ENCODE peak calls at places on chromosomes 12 and 14, in seven cellular contexts. One of them, this sample, is unnamed.

GRCh38 chr12:115433014-115433634 is 749.1 kb upstream of the TBX3 start:
- DNase-seq in kidney epithelial cell: no peak
- DNase-seq in cardiac muscle cell: no peak
- DNase-seq in neural crest cell: no peak
- DNase-seq in HCT116: no peak
- DNase-seq in psoas muscle: no peak
- DNase-seq in natural killer cell: no peak
- DNase-seq in this sample: no peak

GRCh38 chr12:30952036-30952435 is 25.5 kb downstream of the TSPAN11 start:
- DNase-seq in kidney epithelial cell: no peak
- DNase-seq in cardiac muscle cell: no peak
- DNase-seq in neural crest cell: no peak
- DNase-seq in HCT116: no peak
- DNase-seq in psoas muscle: no peak
- DNase-seq in natural killer cell: no peak
- DNase-seq in this sample: no peak

GRCh38 chr12:51008329-51008728 is 17.9 kb downstream of the SLC11A2 start:
- DNase-seq in kidney epithelial cell: no peak
- DNase-seq in cardiac muscle cell: no peak
- DNase-seq in neural crest cell: no peak
- DNase-seq in HCT116: no peak
- DNase-seq in psoas muscle: no peak
- DNase-seq in natural killer cell: no peak
- DNase-seq in this sample: no peak

GRCh38 chr12:53218551-53219114 is 11.6 kb upstream of the ITGB7 start:
- DNase-seq in kidney epithelial cell: no peak
- DNase-seq in cardiac muscle cell: peak; percentile 33
- DNase-seq in neural crest cell: no peak
- DNase-seq in HCT116: no peak
- DNase-seq in psoas muscle: peak; percentile 34
- DNase-seq in natural killer cell: no peak
- DNase-seq in this sample: no peak

GRCh38 chr12:17352164-17352563 is 737.8 kb downstream of the RERGL start:
- DNase-seq in kidney epithelial cell: no peak
- DNase-seq in cardiac muscle cell: no peak
- DNase-seq in neural crest cell: no peak
- DNase-seq in HCT116: no peak
- DNase-seq in psoas muscle: no peak
- DNase-seq in natural killer cell: no peak
- DNase-seq in this sample: no peak

GRCh38 chr12:15684896-15685658 is 104.1 kb downstream of the EPS8 start:
- DNase-seq in kidney epithelial cell: no peak
- DNase-seq in cardiac muscle cell: no peak
- DNase-seq in neural crest cell: no peak
- DNase-seq in HCT116: no peak
- DNase-seq in psoas muscle: no peak
- DNase-seq in natural killer cell: no peak
- DNase-seq in this sample: no peak

GRCh38 chr12:117768860-117769259 is 199.9 kb downstream of the KSR2 start:
- DNase-seq in kidney epithelial cell: no peak
- DNase-seq in cardiac muscle cell: no peak
- DNase-seq in neural crest cell: no peak
- DNase-seq in HCT116: no peak
- DNase-seq in psoas muscle: no peak
- DNase-seq in natural killer cell: no peak
- DNase-seq in this sample: no peak

GRCh38 chr14:92426237-92426636 is 87.3 kb upstream of the RIN3 start:
- DNase-seq in kidney epithelial cell: no peak
- DNase-seq in cardiac muscle cell: peak; percentile 63
- DNase-seq in neural crest cell: no peak
- DNase-seq in HCT116: no peak
- DNase-seq in psoas muscle: no peak
- DNase-seq in natural killer cell: no peak
- DNase-seq in this sample: no peak

GRCh38 chr12:43120189-43120588 is 431.8 kb downstream of the ADAMTS20 start:
- DNase-seq in kidney epithelial cell: no peak
- DNase-seq in cardiac muscle cell: no peak
- DNase-seq in neural crest cell: no peak
- DNase-seq in HCT116: no peak
- DNase-seq in psoas muscle: no peak
- DNase-seq in natural killer cell: no peak
- DNase-seq in this sample: no peak

GRCh38 chr12:125340791-125341190 is 275.6 kb downstream of the AACS start:
- DNase-seq in kidney epithelial cell: no peak
- DNase-seq in cardiac muscle cell: peak; percentile 49
- DNase-seq in neural crest cell: no peak
- DNase-seq in HCT116: no peak
- DNase-seq in psoas muscle: no peak
- DNase-seq in natural killer cell: no peak
- DNase-seq in this sample: no peak

GRCh38 chr14:104337381-104337780 is 199.0 kb downstream of the KIF26A start:
- DNase-seq in kidney epithelial cell: no peak
- DNase-seq in cardiac muscle cell: no peak
- DNase-seq in neural crest cell: no peak
- DNase-seq in HCT116: no peak
- DNase-seq in psoas muscle: no peak
- DNase-seq in natural killer cell: no peak
- DNase-seq in this sample: no peak

GRCh38 chr12:7833831-7834230 is 38.9 kb downstream of the SLC2A14 start:
- DNase-seq in kidney epithelial cell: no peak
- DNase-seq in cardiac muscle cell: no peak
- DNase-seq in neural crest cell: no peak
- DNase-seq in HCT116: no peak
- DNase-seq in psoas muscle: no peak
- DNase-seq in natural killer cell: no peak
- DNase-seq in this sample: no peak

GRCh38 chr12:106345739-106346138 is 11.8 kb upstream of the POLR3B start:
- DNase-seq in kidney epithelial cell: no peak
- DNase-seq in cardiac muscle cell: peak; percentile 64
- DNase-seq in neural crest cell: peak; percentile 16
- DNase-seq in HCT116: peak; percentile 51
- DNase-seq in psoas muscle: no peak
- DNase-seq in natural killer cell: no peak
- DNase-seq in this sample: no peak

GRCh38 chr12:5173511-5174011 is 129.9 kb downstream of the KCNA5 start:
- DNase-seq in kidney epithelial cell: no peak
- DNase-seq in cardiac muscle cell: no peak
- DNase-seq in neural crest cell: no peak
- DNase-seq in HCT116: peak; percentile 51
- DNase-seq in psoas muscle: peak; percentile 48
- DNase-seq in natural killer cell: no peak
- DNase-seq in this sample: no peak

GRCh38 chr12:111532741-111533140 is 66.4 kb downstream of the ATXN2 start:
- DNase-seq in kidney epithelial cell: no peak
- DNase-seq in cardiac muscle cell: no peak
- DNase-seq in neural crest cell: no peak
- DNase-seq in HCT116: no peak
- DNase-seq in psoas muscle: no peak
- DNase-seq in natural killer cell: no peak
- DNase-seq in this sample: no peak

GRCh38 chr14:30275604-30276003 is 283.4 kb upstream of the G2E3 start:
- DNase-seq in kidney epithelial cell: no peak
- DNase-seq in cardiac muscle cell: no peak
- DNase-seq in neural crest cell: no peak
- DNase-seq in HCT116: no peak
- DNase-seq in psoas muscle: no peak
- DNase-seq in natural killer cell: no peak
- DNase-seq in this sample: no peak

GRCh38 chr14:102824832-102825231 is 47.6 kb downstream of the TRAF3 start:
- DNase-seq in kidney epithelial cell: peak; percentile 45
- DNase-seq in cardiac muscle cell: no peak
- DNase-seq in neural crest cell: no peak
- DNase-seq in HCT116: no peak
- DNase-seq in psoas muscle: peak; percentile 59
- DNase-seq in natural killer cell: no peak
- DNase-seq in this sample: no peak

GRCh38 chr14:56501909-56502530 is 77.6 kb upstream of the TMEM260 start:
- DNase-seq in kidney epithelial cell: no peak
- DNase-seq in cardiac muscle cell: no peak
- DNase-seq in neural crest cell: no peak
- DNase-seq in HCT116: no peak
- DNase-seq in psoas muscle: no peak
- DNase-seq in natural killer cell: no peak
- DNase-seq in this sample: no peak

GRCh38 chr12:39807043-39807442 is 187.4 kb upstream of the ABCD2 start:
- DNase-seq in kidney epithelial cell: no peak
- DNase-seq in cardiac muscle cell: peak; percentile 45
- DNase-seq in neural crest cell: no peak
- DNase-seq in HCT116: peak; percentile 51
- DNase-seq in psoas muscle: no peak
- DNase-seq in natural killer cell: no peak
- DNase-seq in this sample: no peak

GRCh38 chr12:77049767-77050353 is 15.5 kb downstream of the E2F7 start:
- DNase-seq in kidney epithelial cell: no peak
- DNase-seq in cardiac muscle cell: peak; percentile 74
- DNase-seq in neural crest cell: no peak
- DNase-seq in HCT116: peak; percentile 63
- DNase-seq in psoas muscle: no peak
- DNase-seq in natural killer cell: no peak
- DNase-seq in this sample: no peak

GRCh38 chr14:32259368-32260013 is 56.4 kb upstream of the RNU6-8 start:
- DNase-seq in kidney epithelial cell: peak; percentile 71
- DNase-seq in cardiac muscle cell: peak; percentile 30
- DNase-seq in neural crest cell: no peak
- DNase-seq in HCT116: peak; percentile 56
- DNase-seq in psoas muscle: no peak
- DNase-seq in natural killer cell: no peak
- DNase-seq in this sample: no peak
- TF ChIP-seq CTCF in kidney epithelial cell: no peak
- TF ChIP-seq CTCF in cardiac muscle cell: no peak
- TF ChIP-seq CTCF in neural crest cell: no peak
- TF ChIP-seq CTCF in HCT116: no peak
- TF ChIP-seq CTCF in psoas muscle: no peak
- TF ChIP-seq CTCF in natural killer cell: no peak
- TF ChIP-seq CTCF in this sample: no peak

DNA sequence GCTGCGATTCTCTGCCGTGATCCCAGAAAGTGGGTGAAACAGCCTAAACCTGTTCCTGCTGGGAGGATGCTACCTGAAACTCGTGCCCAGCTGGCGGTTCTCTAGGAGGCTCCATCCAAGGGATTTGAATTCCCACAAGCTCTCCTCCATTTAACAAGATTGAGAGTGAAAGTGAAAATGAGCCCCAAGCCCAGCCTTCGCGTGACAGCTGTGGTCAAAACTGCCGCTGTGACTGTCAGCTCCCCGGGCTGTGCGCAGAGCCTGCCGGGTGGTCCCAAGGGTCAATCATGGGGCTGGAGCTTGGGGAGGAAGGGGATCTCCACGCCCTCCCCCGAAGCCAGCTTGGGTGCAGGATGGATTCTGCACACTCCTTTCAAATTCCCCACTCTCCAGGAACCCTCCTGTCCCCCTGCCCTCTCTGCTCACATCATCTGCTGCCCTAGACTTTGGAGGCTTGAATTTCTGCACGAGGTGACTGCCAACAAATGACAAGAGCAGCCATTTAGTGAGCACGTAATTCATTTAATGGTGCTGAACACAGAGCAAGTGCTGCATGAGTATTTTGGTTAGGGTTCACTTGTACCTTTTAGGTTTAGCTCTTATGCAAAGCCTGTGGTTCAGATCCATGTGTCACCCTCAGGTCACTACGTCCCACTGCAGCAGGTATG is 5.3 kb downstream of the ASB2 start:
- DNase-seq in kidney epithelial cell: no peak
- DNase-seq in cardiac muscle cell: no peak
- DNase-seq in neural crest cell: no peak
- DNase-seq in HCT116: no peak
- DNase-seq in psoas muscle: no peak
- DNase-seq in natural killer cell: peak; percentile 51
- DNase-seq in this sample: peak; percentile 59
- TF ChIP-seq CTCF in kidney epithelial cell: no peak
- TF ChIP-seq CTCF in cardiac muscle cell: no peak
- TF ChIP-seq CTCF in neural crest cell: no peak
- TF ChIP-seq CTCF in HCT116: no peak
- TF ChIP-seq CTCF in psoas muscle: peak; percentile 2
- TF ChIP-seq CTCF in natural killer cell: peak; percentile 8
- TF ChIP-seq CTCF in this sample: no peak

DNA sequence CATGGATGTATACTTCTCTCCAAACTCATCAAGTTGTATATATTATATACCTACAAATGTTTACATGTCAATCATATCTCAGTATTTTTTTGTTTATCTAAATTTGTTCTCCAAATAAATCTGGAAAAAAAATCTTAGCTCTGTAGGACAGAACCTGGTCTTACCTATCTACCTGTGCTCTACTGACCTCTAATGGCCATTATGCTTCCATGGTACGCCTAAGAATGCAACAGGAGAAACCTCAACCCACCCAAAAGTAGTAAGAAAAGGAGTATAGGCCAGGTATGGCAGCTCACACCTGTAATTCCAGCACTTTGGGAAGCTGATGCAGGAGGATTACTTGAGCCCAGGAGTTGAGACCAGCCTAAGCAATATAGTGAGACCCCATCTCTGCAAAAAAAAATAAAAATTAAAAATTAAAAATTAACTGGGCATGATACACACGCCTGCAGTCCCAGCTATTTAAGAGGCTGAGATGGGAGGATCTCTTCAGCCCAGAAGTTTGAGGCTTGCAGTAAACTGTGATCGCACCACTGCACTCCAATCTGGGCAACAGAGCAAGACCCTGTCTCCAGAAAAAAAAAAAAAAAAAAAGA is 8.7 kb downstream of the OR11H4 start:
- DNase-seq in kidney epithelial cell: no peak
- DNase-seq in cardiac muscle cell: no peak
- DNase-seq in neural crest cell: no peak
- DNase-seq in HCT116: peak; percentile 36
- DNase-seq in psoas muscle: no peak
- DNase-seq in natural killer cell: no peak
- DNase-seq in this sample: no peak
- TF ChIP-seq CTCF in kidney epithelial cell: peak; percentile 20
- TF ChIP-seq CTCF in cardiac muscle cell: no peak
- TF ChIP-seq CTCF in neural crest cell: no peak
- TF ChIP-seq CTCF in HCT116: peak; percentile 60
- TF ChIP-seq CTCF in psoas muscle: no peak
- TF ChIP-seq CTCF in natural killer cell: no peak
- TF ChIP-seq CTCF in this sample: no peak

DNA sequence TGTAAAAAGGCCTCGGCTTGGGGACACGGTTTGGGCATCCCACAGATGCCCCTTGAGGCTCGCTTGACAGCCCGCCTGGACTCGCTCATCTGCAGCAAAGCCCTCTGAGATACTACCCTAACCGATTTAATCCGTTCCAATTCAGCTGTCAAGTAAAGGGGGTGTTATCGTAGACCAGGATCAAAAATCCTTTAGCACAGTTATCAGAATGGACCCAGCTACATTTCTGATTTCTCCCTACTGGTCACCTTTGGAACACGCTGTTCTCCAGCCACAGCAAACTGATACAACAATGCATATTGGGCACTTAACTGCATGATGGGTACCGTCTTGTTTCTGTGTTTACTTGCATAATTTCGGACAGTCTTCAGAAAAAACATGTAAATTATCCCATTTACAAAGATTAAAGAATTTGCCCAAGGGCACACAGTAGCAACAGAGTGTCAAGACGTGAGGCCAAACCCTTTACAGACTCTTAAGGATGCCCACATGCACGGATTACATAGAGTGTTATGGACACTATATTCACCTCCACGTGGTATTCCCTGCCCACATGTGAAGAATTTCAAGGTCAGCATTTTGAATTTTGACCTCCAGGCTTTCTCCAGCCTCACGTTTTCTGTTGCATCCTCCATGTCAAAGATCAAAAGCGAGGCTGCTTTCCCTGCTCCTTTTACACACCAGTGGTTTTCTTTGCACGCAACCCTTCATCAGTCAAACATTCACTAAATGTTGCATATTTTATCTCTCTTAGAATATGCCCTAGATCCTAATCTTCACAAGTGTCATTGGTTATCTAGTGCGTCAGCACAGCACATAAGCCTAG is 3.2 kb upstream of the DUSP6 start:
- DNase-seq in kidney epithelial cell: no peak
- DNase-seq in cardiac muscle cell: no peak
- DNase-seq in neural crest cell: no peak
- DNase-seq in HCT116: no peak
- DNase-seq in psoas muscle: no peak
- DNase-seq in natural killer cell: no peak
- DNase-seq in this sample: no peak
- TF ChIP-seq CTCF in kidney epithelial cell: peak; percentile 17
- TF ChIP-seq CTCF in cardiac muscle cell: peak; percentile 16
- TF ChIP-seq CTCF in neural crest cell: peak; percentile 57
- TF ChIP-seq CTCF in HCT116: peak; percentile 33
- TF ChIP-seq CTCF in psoas muscle: no peak
- TF ChIP-seq CTCF in natural killer cell: no peak
- TF ChIP-seq CTCF in this sample: no peak

This sample was measured in activated B cell treated with CpG ODN at 0.5 μM for 24 hours.